ENCODE peak calls at places on chromosomes 16 and 17, in nine cellular contexts. F is A549, L is colonic mucosa, D is IMR-90, X is upper lobe of right lung, I is GM23338, H is heart right ventricle, K is ovary, S is heart left ventricle. N is an unnamed sample.
A peak's percentile ranks its signal among the peaks of the same experiment; 100 is the strongest.

GRCh38 chr16:57801856-57802634 is at the start of gene KIFC3:
- DNase-seq in L (peak; percentile 69), K (peak; percentile 90), D (peak; percentile 72), S (peak; percentile 92), F (peak; percentile 74), H (peak; percentile 90), I (peak; percentile 64), X (peak; percentile 91), N (peak; percentile 84)

GRCh38 chr16:24139282-24139681 is 116.9 kb upstream of the CACNG3 start:
- DNase-seq in S (no peak), I (peak; percentile 93), L (no peak), X (no peak), F (no peak), D (no peak), H (no peak), K (no peak), N (no peak)

GRCh38 chr16:65909310-65910050 is 457.0 kb upstream of the CDH5 start:
- DNase-seq in X (no peak), S (no peak), L (no peak), D (no peak), F (no peak), K (no peak), H (no peak), I (no peak), N (peak; percentile 50)

GRCh38 chr16:2996298-2996697 is 16.1 kb upstream of the PKMYT1 start:
- DNase-seq in D (no peak), I (no peak), H (no peak), X (no peak), K (no peak), L (no peak), S (no peak), F (no peak), N (no peak)

GRCh38 chr16:66614161-66614802 is 9.8 kb downstream of the CMTM3 start:
- DNase-seq in H (no peak), F (no peak), D (no peak), I (no peak), X (no peak), S (no peak), K (no peak), L (no peak), N (no peak)

GRCh38 chr16:67077871-67078270 is 31.9 kb upstream of the PHAF1 start:
- DNase-seq in X (no peak), L (no peak), D (no peak), F (no peak), K (no peak), I (no peak), S (no peak), H (no peak), N (no peak)

GRCh38 chr17:964881-965280 is 14.7 kb downstream of the NXN start:
- DNase-seq in D (no peak), I (no peak), L (no peak), X (no peak), F (no peak), S (no peak), K (no peak), H (no peak), N (no peak)

GRCh38 chr16:56603589-56603988 is 4.8 kb upstream of the MT2A start:
- DNase-seq in F (peak; percentile 67), L (peak; percentile 53), I (peak; percentile 80), D (peak; percentile 53), K (no peak), S (peak; percentile 57), X (no peak), H (peak; percentile 37), N (no peak)

GRCh38 chr17:5580367-5580766 is 3.9 kb downstream of the NLRP1 start:
- DNase-seq in S (no peak), F (no peak), X (no peak), H (no peak), K (no peak), D (peak; percentile 35), L (no peak), I (no peak), N (no peak)

GRCh38 chr17:57519800-57520199 is 225.3 kb downstream of the CCDC182 start:
- DNase-seq in D (no peak), H (no peak), X (no peak), F (no peak), I (no peak), S (no peak), K (peak; percentile 9), L (no peak), N (no peak)
- H3K4me3 ChIP-seq in D (no peak overlapping the region), H (no peak overlapping the region), X (no peak overlapping the region), F (no peak overlapping the region), I (no peak overlapping the region), S (no peak overlapping the region), K (no peak overlapping the region), L (no peak overlapping the region), N (no peak overlapping the region)

DNA sequence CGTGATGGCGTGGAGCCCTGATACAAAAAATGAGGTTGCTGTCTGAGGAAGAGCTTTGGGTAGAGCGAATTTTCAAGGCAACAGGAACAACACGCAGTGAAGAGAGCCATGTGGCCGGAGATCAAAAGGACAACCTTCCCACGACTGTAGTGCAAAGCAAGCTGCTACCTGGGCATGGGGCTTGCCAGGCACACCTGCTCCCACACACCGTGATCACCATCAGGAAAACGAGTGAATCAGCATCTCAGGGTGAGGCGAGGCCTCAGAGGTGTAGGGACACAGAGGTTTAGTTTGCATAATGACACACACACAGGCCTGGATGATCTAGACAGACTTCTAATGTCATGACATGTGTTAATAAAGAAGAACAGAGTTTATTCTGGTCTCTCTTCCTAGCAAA is 65.7 kb downstream of the PARN start:
- DNase-seq in D (no peak), I (peak; percentile 8), L (peak; percentile 62), S (no peak), H (no peak), F (no peak), X (no peak), K (no peak), N (no peak)
- H3K27ac ChIP-seq in D (no peak overlapping the region), I (peak overlapping the region; percentile 43), L (peak overlapping the region; percentile 65), S (no peak overlapping the region), H (no peak overlapping the region), F (peak overlapping the region; percentile 78), X (no peak overlapping the region), K (no peak overlapping the region), N (no peak overlapping the region)

GRCh38 chr17:76498886-76499667 is 2.1 kb downstream of the RHBDF2 start:
- DNase-seq in K (no peak), L (no peak), S (no peak), F (peak; percentile 53), X (no peak), I (no peak), D (no peak), H (no peak), N (no peak)

GRCh38 chr17:76497979-76498885 is 3.0 kb downstream of the RHBDF2 start:
- DNase-seq in D (peak; percentile 93), S (peak; percentile 87), L (peak; percentile 63), X (peak; percentile 86), F (peak; percentile 75), H (peak; percentile 87), I (peak; percentile 65), K (peak; percentile 75), N (peak; percentile 64)

GRCh38 chr17:76496464-76496863 is 4.8 kb downstream of the RHBDF2 start:
- DNase-seq in F (no peak), I (no peak), S (no peak), L (no peak), D (no peak), K (no peak), H (no peak), X (no peak), N (no peak)

GRCh38 chr17:76495663-76496400 is 5.4 kb downstream of the RHBDF2 start:
- DNase-seq in H (peak; percentile 9), D (no peak), L (peak; percentile 16), S (no peak), F (no peak), X (no peak), I (no peak), K (no peak), N (no peak)

DNA sequence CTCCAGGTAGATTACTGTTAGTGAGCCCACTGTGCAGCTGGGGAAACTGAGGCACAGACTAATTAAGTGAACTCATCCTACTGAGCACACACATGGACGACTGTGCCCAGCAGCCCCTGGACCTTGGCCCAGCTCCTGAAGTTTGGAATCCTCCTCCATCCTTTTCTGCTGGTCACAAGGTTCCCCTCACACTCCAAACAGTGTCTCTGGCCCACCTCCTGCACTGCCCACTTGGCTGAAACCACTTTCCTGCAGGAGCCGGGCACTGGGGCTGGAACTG is 3.6 kb downstream of the RHBDF2 start:
- DNase-seq in K (no peak), D (no peak), H (no peak), X (no peak), I (no peak), L (no peak), F (no peak), S (no peak), N (no peak)
- H3K4me3 ChIP-seq in K (no peak overlapping the region), D (no peak overlapping the region), H (peak overlapping the region; percentile 2), X (peak overlapping the region; percentile 23), I (no peak overlapping the region), L (no peak overlapping the region), F (peak overlapping the region; percentile 13), S (no peak overlapping the region), N (no peak overlapping the region)

GRCh38 chr17:29682987-29683386 is 60.3 kb upstream of the CORO6 start:
- DNase-seq in I (peak; percentile 64), F (no peak), S (peak; percentile 37), D (no peak), L (no peak), X (no peak), K (no peak), H (no peak), N (no peak)
- H3K27ac ChIP-seq in I (peak overlapping the region; percentile 34), F (no peak overlapping the region), S (peak overlapping the region; percentile 61), D (no peak overlapping the region), L (peak overlapping the region; percentile 19), X (peak overlapping the region; percentile 59), K (no peak overlapping the region), H (peak overlapping the region; percentile 80), N (peak overlapping the region; percentile 28)

GRCh38 chr16:84823926-84824325 is 4.1 kb downstream of the CRISPLD2 start:
- DNase-seq in S (no peak), L (no peak), F (no peak), X (no peak), D (no peak), I (no peak), H (no peak), K (no peak), N (no peak)
- H3K4me3 ChIP-seq in S (no peak overlapping the region), L (no peak overlapping the region), F (no peak overlapping the region), X (no peak overlapping the region), D (no peak overlapping the region), I (no peak overlapping the region), H (no peak overlapping the region), K (no peak overlapping the region), N (no peak overlapping the region)

DNA sequence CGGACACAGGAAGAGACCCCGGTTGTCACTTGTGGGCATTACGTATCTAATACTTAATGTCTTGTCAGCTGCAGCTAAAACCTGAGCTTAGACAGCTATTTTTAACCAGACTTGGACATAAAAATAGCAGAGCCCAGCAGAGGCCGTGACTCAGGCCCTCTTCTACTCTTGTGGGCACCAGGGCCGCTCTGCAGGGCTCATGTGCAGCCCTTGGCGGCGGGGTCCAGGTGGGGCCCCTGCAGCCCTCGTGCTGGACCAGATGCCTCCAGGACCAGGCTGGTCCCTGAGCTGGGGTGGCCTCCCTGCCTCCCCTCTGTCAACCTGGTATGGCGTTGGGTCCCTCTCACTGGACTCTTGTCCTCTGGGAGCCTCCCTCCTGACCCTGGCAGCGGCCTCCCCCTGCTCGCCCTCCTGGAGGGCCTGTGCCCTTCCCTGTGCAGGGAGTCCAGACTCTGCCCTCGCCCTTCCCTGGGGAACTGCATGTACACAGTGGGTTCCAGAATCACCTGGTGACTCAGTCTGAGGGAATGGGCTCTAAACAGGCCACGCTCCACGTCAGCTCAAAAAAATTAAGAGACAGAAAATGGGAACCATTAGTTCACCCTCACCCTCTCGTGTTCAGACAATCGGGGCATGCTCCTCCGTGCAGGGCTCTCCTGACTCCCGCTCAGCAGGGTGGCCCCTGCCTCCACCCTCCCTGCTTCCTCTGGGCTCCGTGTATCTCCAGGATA is 9.7 kb downstream of the CDK5R1 start:
- DNase-seq in I (no peak), X (peak; percentile 47), D (peak; percentile 68), L (no peak), F (no peak), H (no peak), K (no peak), S (no peak), N (peak; percentile 31)
- H3K27ac ChIP-seq in I (no peak overlapping the region), X (no peak overlapping the region), D (no peak overlapping the region), L (no peak overlapping the region), F (peak overlapping the region; percentile 53), H (peak overlapping the region; percentile 64), K (peak overlapping the region; percentile 58), S (peak overlapping the region; percentile 43), N (peak overlapping the region; percentile 81)